ENCODE peak calls at places on chromosomes 5 and 9, in six cellular contexts. One of them, this sample, is unnamed. For H3K36me3 and H3K4me1, the result is how much of the 10 kb centered on the place peaks cover.

GRCh38 chr9:35728041-35728971 is 3.7 kb downstream of the TLN1 start:
- DNase-seq in Peyer's patch: peak
- DNase-seq in neuronal stem cell: peak
- DNase-seq in tibial artery: peak
- DNase-seq in aorta: peak
- DNase-seq in left lung: peak
- DNase-seq in this sample: peak

GRCh38 chr9:134391319-134392231 is 65.3 kb downstream of the RXRA start:
- DNase-seq in tibial artery: no peak
- DNase-seq in left lung: no peak
- DNase-seq in neuronal stem cell: no peak
- DNase-seq in aorta: no peak
- DNase-seq in Peyer's patch: no peak
- DNase-seq in this sample: no peak

GRCh38 chr5:92401492-92401891 is 1018.4 kb upstream of the ARRDC3 start:
- DNase-seq in tibial artery: no peak
- DNase-seq in aorta: no peak
- DNase-seq in neuronal stem cell: peak
- DNase-seq in left lung: no peak
- DNase-seq in Peyer's patch: no peak
- DNase-seq in this sample: no peak

GRCh38 chr9:31745886-31746285 is 638.6 kb upstream of the ACO1 start:
- DNase-seq in tibial artery: no peak
- DNase-seq in left lung: no peak
- DNase-seq in neuronal stem cell: no peak
- DNase-seq in Peyer's patch: no peak
- DNase-seq in aorta: no peak
- DNase-seq in this sample: no peak

GRCh38 chr5:83815661-83816060 is 95.0 kb upstream of the HAPLN1 start:
- DNase-seq in left lung: no peak
- DNase-seq in neuronal stem cell: no peak
- DNase-seq in Peyer's patch: no peak
- DNase-seq in tibial artery: no peak
- DNase-seq in aorta: no peak
- DNase-seq in this sample: no peak

GRCh38 chr9:13351768-13352386 is 72.4 kb upstream of the MPDZ start:
- DNase-seq in neuronal stem cell: peak
- DNase-seq in Peyer's patch: no peak
- DNase-seq in aorta: no peak
- DNase-seq in left lung: no peak
- DNase-seq in tibial artery: no peak
- DNase-seq in this sample: no peak

GRCh38 chr5:53560028-53560427 is 411 bp upstream of the NDUFS4 start:
- DNase-seq in Peyer's patch: no peak
- DNase-seq in left lung: no peak
- DNase-seq in aorta: no peak
- DNase-seq in tibial artery: no peak
- DNase-seq in neuronal stem cell: no peak
- DNase-seq in this sample: no peak

GRCh38 chr9:26510137-26510536 is 382.5 kb downstream of the CAAP1 start:
- DNase-seq in left lung: no peak
- DNase-seq in aorta: no peak
- DNase-seq in Peyer's patch: no peak
- DNase-seq in tibial artery: no peak
- DNase-seq in neuronal stem cell: no peak
- DNase-seq in this sample: no peak

GRCh38 chr5:143074414-143074996 is 304.3 kb downstream of the ARHGAP26 start:
- DNase-seq in left lung: no peak
- DNase-seq in aorta: no peak
- DNase-seq in Peyer's patch: no peak
- DNase-seq in neuronal stem cell: no peak
- DNase-seq in tibial artery: no peak
- DNase-seq in this sample: no peak

GRCh38 chr5:140877262-140877581 is 2.1 kb downstream of the PCDHA12 start:
- DNase-seq in neuronal stem cell: no peak
- DNase-seq in Peyer's patch: no peak
- DNase-seq in tibial artery: no peak
- DNase-seq in aorta: no peak
- DNase-seq in left lung: no peak
- DNase-seq in this sample: no peak

GRCh38 chr9:124132671-124133147 is 121.1 kb downstream of the LHX2 start:
- DNase-seq in tibial artery: no peak
- DNase-seq in Peyer's patch: no peak
- DNase-seq in left lung: no peak
- DNase-seq in aorta: no peak
- DNase-seq in neuronal stem cell: no peak
- DNase-seq in this sample: no peak

GRCh38 chr9:124894741-124895170 is 32.8 kb downstream of the ARPC5L start:
- DNase-seq in left lung: no peak
- DNase-seq in neuronal stem cell: no peak
- DNase-seq in aorta: no peak
- DNase-seq in Peyer's patch: no peak
- DNase-seq in tibial artery: no peak
- DNase-seq in this sample: no peak

GRCh38 chr9:127521919-127522304 is 70.6 kb downstream of the LRSAM1 start:
- DNase-seq in neuronal stem cell: no peak
- DNase-seq in Peyer's patch: no peak
- DNase-seq in left lung: peak
- DNase-seq in tibial artery: no peak
- DNase-seq in aorta: peak
- DNase-seq in this sample: peak

GRCh38 chr5:106171708-106172107 is 1499.0 kb downstream of the EFNA5 start:
- DNase-seq in Peyer's patch: no peak
- DNase-seq in left lung: no peak
- DNase-seq in neuronal stem cell: no peak
- DNase-seq in aorta: no peak
- DNase-seq in tibial artery: no peak
- DNase-seq in this sample: no peak

GRCh38 chr9:2023042-2023441 is 7.9 kb downstream of the SMARCA2 start:
- DNase-seq in neuronal stem cell: no peak
- DNase-seq in left lung: no peak
- DNase-seq in aorta: no peak
- DNase-seq in tibial artery: no peak
- DNase-seq in Peyer's patch: no peak
- DNase-seq in this sample: no peak

GRCh38 chr5:173743641-173744343 is 127.3 kb upstream of the BOD1 start:
- DNase-seq in tibial artery: no peak
- DNase-seq in left lung: no peak
- DNase-seq in neuronal stem cell: no peak
- DNase-seq in aorta: no peak
- DNase-seq in Peyer's patch: no peak
- DNase-seq in this sample: no peak

GRCh38 chr5:112793201-112793600 is 55.5 kb downstream of the APC start:
- DNase-seq in neuronal stem cell: no peak
- DNase-seq in left lung: no peak
- DNase-seq in tibial artery: no peak
- DNase-seq in aorta: no peak
- DNase-seq in Peyer's patch: no peak
- DNase-seq in this sample: no peak

GRCh38 chr9:116715751-116716150 is 28.6 kb downstream of the TRIM32 start:
- DNase-seq in tibial artery: no peak
- DNase-seq in left lung: no peak
- DNase-seq in Peyer's patch: no peak
- DNase-seq in aorta: no peak
- DNase-seq in neuronal stem cell: no peak
- DNase-seq in this sample: no peak

GRCh38 chr5:15694694-15695093 is 194.7 kb downstream of the FBXL7 start:
- DNase-seq in left lung: no peak
- DNase-seq in aorta: no peak
- DNase-seq in Peyer's patch: no peak
- DNase-seq in neuronal stem cell: no peak
- DNase-seq in tibial artery: no peak
- DNase-seq in this sample: no peak

GRCh38 chr9:85884236-85884635 is 56.7 kb upstream of the NAA35 start:
- DNase-seq in tibial artery: no peak
- DNase-seq in aorta: no peak
- DNase-seq in neuronal stem cell: no peak
- DNase-seq in Peyer's patch: no peak
- DNase-seq in left lung: no peak
- DNase-seq in this sample: no peak

GRCh38 chr9:78278801-78279200 is 18.1 kb upstream of the PSAT1 start:
- DNase-seq in Peyer's patch: no peak
- DNase-seq in tibial artery: no peak
- DNase-seq in left lung: no peak
- DNase-seq in aorta: no peak
- DNase-seq in neuronal stem cell: no peak
- DNase-seq in this sample: no peak

GRCh38 chr9:19799784-19800183 is 10.9 kb upstream of the SLC24A2 start:
- DNase-seq in tibial artery: no peak
- DNase-seq in neuronal stem cell: peak
- DNase-seq in left lung: no peak
- DNase-seq in Peyer's patch: no peak
- DNase-seq in aorta: no peak
- DNase-seq in this sample: no peak

GRCh38 chr5:107451028-107451427 is 219.7 kb downstream of the EFNA5 start:
- DNase-seq in aorta: no peak
- DNase-seq in left lung: no peak
- DNase-seq in neuronal stem cell: no peak
- DNase-seq in Peyer's patch: no peak
- DNase-seq in tibial artery: no peak
- DNase-seq in this sample: no peak

GRCh38 chr5:105101597-105101996 is 1539.0 kb upstream of the NUDT12 start:
- DNase-seq in neuronal stem cell: no peak
- DNase-seq in left lung: no peak
- DNase-seq in Peyer's patch: no peak
- DNase-seq in tibial artery: no peak
- DNase-seq in aorta: no peak
- DNase-seq in this sample: no peak

GRCh38 chr9:107749787-107750444 is 260.3 kb upstream of the KLF4 start:
- DNase-seq in left lung: peak
- DNase-seq in aorta: peak
- DNase-seq in neuronal stem cell: no peak
- DNase-seq in tibial artery: peak
- DNase-seq in Peyer's patch: peak
- DNase-seq in this sample: peak

GRCh38 chr9:98572054-98572627 is 136.6 kb downstream of the GABBR2 start:
- DNase-seq in aorta: no peak
- DNase-seq in Peyer's patch: no peak
- DNase-seq in neuronal stem cell: peak
- DNase-seq in tibial artery: no peak
- DNase-seq in left lung: no peak
- DNase-seq in this sample: no peak

GRCh38 chr5:60487885-60488425 is 212.0 kb downstream of the DEPDC1B start:
- DNase-seq in left lung: peak
- DNase-seq in tibial artery: no peak
- DNase-seq in aorta: no peak
- DNase-seq in Peyer's patch: no peak
- DNase-seq in neuronal stem cell: no peak
- DNase-seq in this sample: peak

DNA sequence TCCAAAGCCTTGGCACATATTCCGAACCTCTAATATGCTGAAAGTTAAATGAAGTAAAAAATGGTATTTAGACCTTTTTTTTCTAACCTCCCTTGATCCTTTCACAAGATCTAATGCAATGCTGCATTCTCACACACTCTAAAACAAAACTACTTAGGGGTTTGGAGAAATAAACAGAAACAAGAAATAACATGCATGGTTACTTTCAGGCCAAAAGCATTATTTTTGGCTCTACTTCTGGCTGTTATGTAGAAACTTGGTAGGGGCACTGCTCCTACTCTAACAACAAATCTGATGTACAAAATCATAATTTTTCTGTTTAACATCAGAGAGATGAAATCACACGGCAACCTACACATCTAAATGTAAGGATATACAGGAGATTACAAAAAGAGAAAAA is 51.2 kb downstream of the CHD1 start:
- DNase-seq in tibial artery: no peak
- DNase-seq in Peyer's patch: no peak
- DNase-seq in aorta: no peak
- DNase-seq in left lung: no peak
- DNase-seq in neuronal stem cell: no peak
- DNase-seq in this sample: no peak
- H3K36me3 ChIP-seq in tibial artery: half or more
- H3K36me3 ChIP-seq in Peyer's patch: half or more
- H3K36me3 ChIP-seq in aorta: under half
- H3K36me3 ChIP-seq in left lung: under half
- H3K36me3 ChIP-seq in neuronal stem cell: under half
- H3K36me3 ChIP-seq in this sample: under half

GRCh38 chr9:135403733-135404450 is 75.7 kb upstream of the PPP1R26 start:
- DNase-seq in neuronal stem cell: no peak
- DNase-seq in tibial artery: no peak
- DNase-seq in Peyer's patch: peak
- DNase-seq in aorta: no peak
- DNase-seq in left lung: peak
- DNase-seq in this sample: no peak
- H3K4me1 ChIP-seq in neuronal stem cell: under half
- H3K4me1 ChIP-seq in tibial artery: under half
- H3K4me1 ChIP-seq in Peyer's patch: under half
- H3K4me1 ChIP-seq in aorta: under half
- H3K4me1 ChIP-seq in left lung: under half
- H3K4me1 ChIP-seq in this sample: under half

DNA sequence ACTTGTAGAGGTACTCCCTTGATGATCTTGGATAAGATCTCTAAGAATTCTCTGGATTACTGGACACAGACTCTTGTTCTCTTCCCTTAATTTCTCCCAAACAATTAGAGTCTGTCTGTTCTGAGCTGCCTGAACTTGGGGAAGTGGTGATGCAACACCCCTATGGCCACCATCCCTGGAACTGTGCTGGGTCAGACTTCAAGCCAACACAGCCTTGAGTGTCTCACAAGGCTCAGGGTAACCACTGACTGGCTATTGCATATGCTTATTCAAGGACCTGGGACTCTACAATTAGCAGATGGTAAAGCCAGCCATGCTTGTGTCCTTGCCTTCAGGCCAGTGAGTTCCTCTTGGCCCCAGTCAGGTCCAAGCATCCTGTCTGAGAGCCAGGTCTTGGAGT is 504.5 kb downstream of the MAN2A1 start:
- DNase-seq in neuronal stem cell: no peak
- DNase-seq in Peyer's patch: no peak
- DNase-seq in left lung: no peak
- DNase-seq in aorta: no peak
- DNase-seq in tibial artery: no peak
- DNase-seq in this sample: no peak
- H3K36me3 ChIP-seq in neuronal stem cell: under half
- H3K36me3 ChIP-seq in Peyer's patch: under half
- H3K36me3 ChIP-seq in left lung: under half
- H3K36me3 ChIP-seq in aorta: under half
- H3K36me3 ChIP-seq in tibial artery: under half
- H3K36me3 ChIP-seq in this sample: under half

DNA sequence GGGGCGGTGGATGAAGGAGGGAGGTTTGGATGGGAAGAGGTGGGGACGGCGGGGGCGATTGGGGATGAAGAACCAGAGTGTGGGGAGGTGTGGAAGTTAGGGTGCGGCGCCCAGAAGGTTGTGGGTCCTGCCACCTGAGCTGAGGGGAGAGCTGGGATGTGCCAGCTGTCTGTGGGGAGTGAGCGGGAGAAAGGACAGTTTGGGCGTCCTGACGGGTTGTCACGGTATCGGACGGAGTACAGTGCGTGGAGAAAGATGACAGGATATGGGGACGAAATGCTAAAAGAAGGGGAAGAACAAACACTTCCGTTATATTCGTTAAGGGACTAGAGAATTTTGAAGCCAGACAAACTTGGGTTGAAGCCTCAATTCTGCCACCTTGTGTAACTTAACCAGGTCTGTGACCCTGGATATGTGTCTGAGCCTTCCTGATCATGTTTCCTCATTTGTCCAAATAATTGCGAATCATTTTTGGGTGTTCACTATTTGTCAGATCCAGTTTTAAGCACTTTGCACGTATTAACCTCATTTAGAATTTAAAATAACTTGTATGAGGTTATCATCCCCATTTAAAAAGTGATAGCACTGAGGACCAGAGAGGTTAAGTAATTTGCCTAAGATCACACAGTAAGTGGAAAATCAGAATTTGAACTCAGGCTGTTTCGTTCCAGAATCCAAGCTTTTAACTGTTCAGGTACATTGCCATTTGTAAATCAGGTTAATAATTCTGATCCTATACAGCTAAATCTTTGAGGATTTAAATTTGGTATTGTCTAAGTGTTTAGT is 689 bp downstream of the CNTRL start:
- DNase-seq in left lung: no peak
- DNase-seq in aorta: no peak
- DNase-seq in neuronal stem cell: no peak
- DNase-seq in tibial artery: no peak
- DNase-seq in Peyer's patch: no peak
- DNase-seq in this sample: no peak
- H3K4me1 ChIP-seq in left lung: under half
- H3K4me1 ChIP-seq in aorta: under half
- H3K4me1 ChIP-seq in neuronal stem cell: under half
- H3K4me1 ChIP-seq in tibial artery: under half
- H3K4me1 ChIP-seq in Peyer's patch: under half
- H3K4me1 ChIP-seq in this sample: under half

This sample was measured in mucosa of descending colon.